ENCODE peak calls at places on chromosome 15, in four cellular contexts. K is HepG2, S is K562, P is H1. Q is an unnamed sample.

GRCh38 chr15:94270570-94270969 is 39.2 kb downstream of the MCTP2 start:
- DNase-seq in S (no peak), K (no peak), P (no peak), Q (no peak)

GRCh38 chr15:52236015-52236414 is 44.8 kb upstream of the GNB5 start:
- DNase-seq in S (no peak), P (no peak), K (no peak), Q (no peak)

GRCh38 chr15:37014566-37014965 is 85.8 kb downstream of the MEIS2 start:
- DNase-seq in K (no peak), P (no peak), S (no peak), Q (no peak)

GRCh38 chr15:83786336-83786735 is 132.4 kb downstream of the ADAMTSL3 start:
- DNase-seq in P (no peak), S (no peak), K (no peak), Q (no peak)

GRCh38 chr15:59349715-59350420 is 22.8 kb downstream of the MYO1E start:
- DNase-seq in S (peak; percentile 31), P (no peak), K (peak; percentile 28), Q (peak; percentile 90)

GRCh38 chr15:85706779-85707518 is 87.8 kb downstream of the KLHL25 start:
- DNase-seq in K (no peak), P (no peak), S (no peak), Q (no peak)

GRCh38 chr15:96246057-96246456 is 84.4 kb upstream of the NR2F2 start:
- DNase-seq in K (no peak), P (no peak), S (no peak), Q (no peak)

GRCh38 chr15:42832577-42832976 is 88.0 kb downstream of the TTBK2 start:
- DNase-seq in P (no peak), K (no peak), S (no peak), Q (peak; percentile 22)

GRCh38 chr15:35671197-35671596 is 125.2 kb upstream of the DPH6 start:
- DNase-seq in S (no peak), K (no peak), P (no peak), Q (no peak)

GRCh38 chr15:28995721-28996120 is 109.9 kb downstream of the APBA2 start:
- DNase-seq in P (no peak), K (no peak), S (no peak), Q (no peak)

GRCh38 chr15:43093026-43093425 is 12.8 kb downstream of the UBR1 start:
- DNase-seq in S (no peak), K (no peak), P (no peak), Q (no peak)

GRCh38 chr15:85879334-85880163 is 84.8 kb upstream of the KLHL25 start:
- DNase-seq in K (no peak), P (no peak), S (no peak), Q (no peak)

GRCh38 chr15:57146394-57147140 is 228.1 kb downstream of the TCF12 start:
- DNase-seq in S (peak; percentile 18), P (no peak), K (peak; percentile 9), Q (peak; percentile 14)

GRCh38 chr15:88657326-88658069 is 18.7 kb downstream of the ISG20 start:
- DNase-seq in S (peak; percentile 62), P (no peak), K (no peak), Q (peak; percentile 62)

GRCh38 chr15:20353966-20354883 is 187.4 kb downstream of the GOLGA6L6 start:
- DNase-seq in K (no peak), P (no peak), S (no peak), Q (no peak)

GRCh38 chr15:100170673-100171210 is 171.0 kb downstream of the ADAMTS17 start:
- DNase-seq in K (no peak), P (no peak), S (no peak), Q (no peak)

GRCh38 chr15:66838671-66839239 is 136.7 kb downstream of the SMAD6 start:
- DNase-seq in P (no peak), S (peak; percentile 52), K (peak; percentile 33), Q (peak; percentile 83)

DNA sequence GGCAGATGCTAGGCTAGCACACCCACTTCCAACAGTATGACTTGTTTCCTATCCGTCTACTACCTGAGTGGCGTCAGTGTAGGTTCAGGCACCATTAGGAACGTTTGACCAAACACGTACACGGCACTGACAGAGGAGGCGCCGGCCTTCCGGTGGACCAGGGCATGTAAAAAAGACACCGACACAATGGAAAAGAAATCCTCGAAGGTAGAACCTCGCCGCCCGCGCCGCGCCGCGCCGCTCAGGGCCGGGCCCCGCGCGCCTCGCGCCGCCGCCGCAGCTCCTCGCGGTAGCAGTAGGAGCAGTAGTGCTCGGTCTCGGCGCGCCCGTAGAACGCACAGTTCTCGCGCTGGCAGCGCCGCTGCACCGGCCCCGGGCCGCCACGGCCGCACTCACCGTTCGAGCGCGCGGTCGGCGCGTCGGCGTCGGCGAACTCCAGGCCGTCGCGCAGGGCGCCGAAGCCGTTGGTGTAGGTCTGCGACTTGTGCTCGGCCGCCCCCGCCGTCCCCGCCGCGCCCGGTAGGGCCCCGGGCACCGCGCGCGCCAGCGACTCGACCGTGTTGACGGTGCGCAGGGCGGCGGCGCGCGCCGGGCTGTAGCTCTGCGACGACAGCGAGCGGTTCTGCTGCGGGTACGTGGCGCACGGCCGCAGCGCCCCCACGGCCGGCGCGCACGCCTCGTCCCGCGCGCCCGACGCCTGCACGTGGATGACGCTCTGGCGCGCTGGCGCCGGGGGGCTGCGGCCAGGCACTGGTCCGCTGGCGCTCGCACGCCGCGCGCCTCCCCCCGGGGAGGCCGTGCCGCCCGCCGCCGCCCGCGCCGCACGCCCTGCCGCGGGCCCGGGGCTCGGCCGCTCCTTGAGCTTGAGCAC is 156.7 kb downstream of the KLF13 start:
- DNase-seq in S (no peak), P (no peak), K (no peak), Q (no peak)
- TF ChIP-seq RFX5 in S (no peak), P (no peak), K (no peak), Q (no peak)

GRCh38 chr15:44427756-44428724 is 611 bp downstream of the CTDSPL2 start:
- DNase-seq in P (peak; percentile 15), K (peak; percentile 62), S (peak; percentile 50), Q (peak; percentile 15)
- TF ChIP-seq PHF8 in P (no peak), K (no peak), S (no peak), Q (no peak)

GRCh38 chr15:69044899-69045298 is 30.4 kb downstream of the NOX5 start:
- DNase-seq in K (no peak), P (no peak), S (no peak), Q (peak; percentile 74)
- TF ChIP-seq RFX5 in K (no peak), P (no peak), S (no peak), Q (no peak)

GRCh38 chr15:92989469-92989868 is 89.3 kb downstream of the CHD2 start:
- DNase-seq in S (no peak), K (no peak), P (no peak), Q (no peak)
- TF ChIP-seq PHF8 in S (no peak), K (no peak), P (no peak), Q (no peak)

GRCh38 chr15:91409430-91409829 is 309.4 kb downstream of the SV2B start:
- DNase-seq in K (no peak), S (no peak), P (no peak), Q (no peak)

GRCh38 chr15:91412529-91412928 is 312.5 kb downstream of the SV2B start:
- DNase-seq in K (no peak), P (no peak), S (no peak), Q (no peak)

GRCh38 chr15:91408476-91409076 is 308.5 kb downstream of the SV2B start:
- DNase-seq in K (no peak), P (no peak), S (no peak), Q (no peak)

GRCh38 chr15:91411570-91411969 is 311.5 kb downstream of the SV2B start:
- DNase-seq in K (no peak), S (no peak), P (no peak), Q (no peak)

GRCh38 chr15:91407237-91407889 is 307.3 kb downstream of the SV2B start:
- DNase-seq in K (no peak), P (no peak), S (no peak), Q (peak; percentile 35)
- TF ChIP-seq RFX5 in K (no peak), P (no peak), S (no peak), Q (no peak)

Q was measured in A549.